ENCODE peak calls at places on chromosomes 6 and 20, in four cellular contexts. D is transverse colon, W is Karpas-422, M is WERI-Rb-1. U is an unnamed sample.

GRCh38 chr6:63527658-63528514 is 44.4 kb upstream of the LOC128125822 start:
- DNase-seq in D (peak; percentile 68), W (no peak), M (no peak), U (no peak)

GRCh38 chr20:17910828-17911294 is 57.7 kb downstream of the SNX5 start:
- DNase-seq in D (no peak), M (no peak), W (no peak), U (no peak)

GRCh38 chr6:110232456-110232855 is 52.2 kb downstream of the CDC40 start:
- DNase-seq in D (no peak), W (no peak), M (no peak), U (no peak)

GRCh38 chr6:93550551-93551276 is 131.4 kb upstream of the EPHA7 start:
- DNase-seq in D (no peak), M (no peak), W (no peak), U (no peak)

GRCh38 chr6:164208371-164208770 is 793.9 kb downstream of the QKI start:
- DNase-seq in M (no peak), D (no peak), W (no peak), U (no peak)

GRCh38 chr6:10347561-10348327 is 67.1 kb downstream of the TFAP2A start:
- DNase-seq in D (no peak), W (no peak), M (no peak), U (no peak)

GRCh38 chr20:32505723-32506473 is 79.2 kb downstream of the NOL4L start:
- DNase-seq in D (no peak), W (no peak), M (no peak), U (no peak)

GRCh38 chr6:132161283-132161682 is 210.1 kb upstream of the CCN2 start:
- DNase-seq in W (peak; percentile 44), D (no peak), M (no peak), U (no peak)

GRCh38 chr6:16959789-16960188 is 142.1 kb upstream of the STMND1 start:
- DNase-seq in M (no peak), D (no peak), W (no peak), U (no peak)

GRCh38 chr20:3218307-3218988 is 9.2 kb downstream of the ITPA start:
- DNase-seq in D (peak; percentile 66), W (peak; percentile 91), M (peak; percentile 77), U (peak; percentile 43)

GRCh38 chr6:154314084-154314483 is 42.5 kb downstream of the IPCEF1 start:
- DNase-seq in M (no peak), D (no peak), W (no peak), U (no peak)

GRCh38 chr6:29447670-29448069 is 8.6 kb downstream of the OR10C1 start:
- DNase-seq in D (no peak), M (no peak), W (no peak), U (no peak)

GRCh38 chr6:45054610-45055009 is 273.5 kb upstream of the RUNX2 start:
- DNase-seq in W (no peak), M (no peak), D (no peak), U (no peak)

GRCh38 chr20:62330576-62331317 is 27.9 kb downstream of the ADRM1 start:
- DNase-seq in W (no peak), D (no peak), M (no peak), U (no peak)

GRCh38 chr6:157050537-157051280 is 272.6 kb downstream of the TMEM242 start:
- DNase-seq in W (no peak), M (no peak), D (no peak), U (no peak)

GRCh38 chr6:90074161-90074560 is 179.9 kb downstream of the GJA10 start:
- DNase-seq in D (no peak), M (no peak), W (no peak), U (no peak)

GRCh38 chr20:48638546-48638945 is 189.3 kb downstream of the PREX1 start:
- DNase-seq in W (no peak), D (no peak), M (no peak), U (no peak)

GRCh38 chr6:46862381-46862780 is 59.4 kb downstream of the ADGRF5 start:
- DNase-seq in W (no peak), M (no peak), D (no peak), U (no peak)

GRCh38 chr20:22465622-22466446 is 118.5 kb downstream of the FOXA2 start:
- DNase-seq in D (no peak), W (no peak), M (no peak), U (no peak)

GRCh38 chr6:49423817-49424216 is 39.2 kb downstream of the MMUT start:
- DNase-seq in W (no peak), D (no peak), M (no peak), U (no peak)

GRCh38 chr6:11011787-11012234 is 32.3 kb downstream of the ELOVL2 start:
- DNase-seq in W (no peak), M (peak; percentile 40), D (no peak), U (no peak)

GRCh38 chr6:25298508-25298834 is 19.3 kb downstream of the CARMIL1 start:
- DNase-seq in W (no peak), M (no peak), D (no peak), U (peak; percentile 61)

GRCh38 chr20:56483970-56484369 is 15.5 kb downstream of the RTF2 start:
- DNase-seq in D (no peak), M (no peak), W (no peak), U (no peak)

GRCh38 chr6:33320315-33321181 is 3.0 kb upstream of the ZBTB22 start:
- DNase-seq in D (peak; percentile 33), M (no peak), W (no peak), U (no peak)

GRCh38 chr6:21664263-21665081 is 70.9 kb downstream of the SOX4 start:
- DNase-seq in W (no peak), D (peak; percentile 20), M (no peak), U (no peak)

GRCh38 chr6:4350571-4351505 is 215.5 kb upstream of the ECI2 start:
- DNase-seq in W (no peak), M (no peak), D (no peak), U (no peak)

GRCh38 chr20:22800161-22800560 is 215.8 kb upstream of the FOXA2 start:
- DNase-seq in M (no peak), W (no peak), D (no peak), U (no peak)

GRCh38 chr6:45951771-45952529 is 63.7 kb downstream of the CLIC5 start:
- DNase-seq in D (peak; percentile 23), M (no peak), W (no peak), U (no peak)

GRCh38 chr6:118893882-118894424 is at the start of gene ASF1A:
- DNase-seq in D (peak; percentile 97), M (peak; percentile 98), W (peak; percentile 98), U (peak; percentile 97)

GRCh38 chr6:118897386-118897785 is 3.4 kb downstream of the ASF1A start:
- DNase-seq in D (no peak), M (no peak), W (no peak), U (no peak)

GRCh38 chr6:118895241-118895561 is 1.2 kb downstream of the ASF1A start:
- DNase-seq in W (no peak), D (no peak), M (no peak), U (no peak)

GRCh38 chr6:118894425-118895240 is 681 bp downstream of the ASF1A start:
- DNase-seq in M (peak; percentile 41), W (peak; percentile 88), D (peak; percentile 64), U (peak; percentile 78)

DNA sequence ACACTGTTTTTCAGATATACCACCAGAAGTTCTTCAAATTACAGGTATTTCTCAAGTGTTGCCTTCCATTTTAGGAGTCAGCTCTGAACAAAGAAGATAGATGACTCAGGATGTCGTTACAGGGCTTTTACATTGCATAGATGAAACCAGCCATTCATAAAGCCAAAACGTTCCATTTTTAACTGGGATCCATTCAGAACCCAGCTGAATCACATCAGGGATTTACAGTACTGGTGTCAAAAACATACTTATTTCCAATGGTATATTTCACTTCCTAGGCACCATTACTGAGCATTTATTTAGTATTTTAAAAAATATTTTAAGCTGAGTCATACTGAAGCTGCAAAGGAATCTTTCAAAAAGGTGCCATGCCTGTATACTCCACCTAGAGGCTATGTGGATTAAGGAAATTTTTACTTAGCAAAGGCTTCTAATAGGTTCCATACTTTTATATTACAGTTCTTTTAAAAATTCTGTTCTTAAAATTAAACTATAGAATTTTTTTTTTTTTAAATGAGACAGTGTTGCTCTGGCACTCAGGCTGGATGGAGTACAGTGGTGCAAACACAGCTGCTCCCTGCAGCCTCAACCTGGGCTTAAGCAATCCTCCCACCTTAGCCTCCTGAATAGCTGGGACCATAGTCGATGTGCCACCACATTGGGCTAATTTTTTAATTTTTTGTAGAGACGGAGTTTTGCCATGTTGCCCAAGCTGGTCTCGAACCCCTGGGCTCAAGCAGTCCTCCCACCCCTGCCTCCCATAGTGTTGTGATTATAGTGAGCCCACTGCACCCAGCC is 2.6 kb downstream of the ASF1A start:
- DNase-seq in W (peak; percentile 82), M (no peak), D (no peak), U (peak; percentile 67)
- H3K4me3 ChIP-seq in W (peak overlapping the region; percentile 92), M (no peak overlapping the region), D (no peak overlapping the region), U (peak overlapping the region; percentile 80)

DNA sequence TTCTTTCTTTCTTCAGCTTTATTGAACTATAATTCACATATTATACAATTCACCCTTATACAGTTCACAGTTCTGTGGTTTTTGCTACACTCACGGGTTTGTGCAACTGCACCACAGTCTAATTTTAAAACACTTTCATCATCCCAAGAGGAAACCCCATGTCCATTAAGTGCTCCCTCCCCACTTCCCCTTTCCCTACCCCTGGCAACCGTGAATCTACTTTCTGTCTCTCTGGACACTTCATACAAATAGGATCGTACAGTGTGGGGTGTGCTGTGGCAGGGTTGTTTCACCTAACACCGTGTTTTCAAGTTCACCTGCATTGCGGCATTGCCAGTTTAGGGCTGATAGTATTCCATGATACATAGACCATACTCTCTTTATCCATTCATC is 118.8 kb downstream of the PHACTR3 start:
- DNase-seq in D (no peak), W (peak; percentile 62), M (no peak), U (no peak)
- H3K4me3 ChIP-seq in D (no peak overlapping the region), W (no peak overlapping the region), M (no peak overlapping the region), U (no peak overlapping the region)

GRCh38 chr6:12956991-12957320 is 240.4 kb downstream of the PHACTR1 start:
- DNase-seq in W (no peak), D (no peak), M (no peak), U (no peak)
- H3K4me3 ChIP-seq in W (peak overlapping the region; percentile 62), D (peak overlapping the region; percentile 57), M (no peak overlapping the region), U (peak overlapping the region; percentile 59)

GRCh38 chr6:151069641-151070040 is 170.1 kb upstream of the AKAP12 start:
- DNase-seq in M (no peak), W (no peak), D (no peak), U (no peak)

GRCh38 chr6:151068761-151069312 is 170.9 kb upstream of the AKAP12 start:
- DNase-seq in D (no peak), W (no peak), M (no peak), U (no peak)

GRCh38 chr6:151071295-151071694 is 168.5 kb upstream of the AKAP12 start:
- DNase-seq in M (no peak), D (no peak), W (no peak), U (no peak)

GRCh38 chr6:151067684-151068596 is 171.8 kb upstream of the AKAP12 start:
- DNase-seq in D (peak; percentile 40), M (no peak), W (no peak), U (no peak)

DNA sequence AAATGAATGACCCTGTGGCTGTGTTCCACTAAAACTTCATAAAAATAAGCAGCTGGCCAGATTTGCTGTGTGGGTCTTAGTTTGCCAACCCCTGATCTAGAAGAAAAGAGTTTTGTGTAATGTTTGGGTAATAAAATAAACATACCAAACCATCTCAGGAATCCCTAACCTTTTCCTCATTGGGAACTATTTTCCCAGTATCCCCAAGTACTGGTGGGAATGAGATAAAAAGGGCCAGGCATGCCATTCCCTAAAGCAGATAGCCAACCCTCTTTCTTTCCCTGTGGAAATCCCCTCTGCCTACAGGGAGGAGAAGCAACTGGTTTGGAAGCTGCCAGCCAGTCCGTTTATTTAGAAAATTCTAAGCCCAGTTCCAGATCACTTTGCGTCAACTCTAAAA is 169.1 kb upstream of the AKAP12 start:
- DNase-seq in D (no peak), M (no peak), W (no peak), U (no peak)
- H3K4me3 ChIP-seq in D (peak overlapping the region; percentile 10), M (no peak overlapping the region), W (no peak overlapping the region), U (no peak overlapping the region)

GRCh38 chr6:38566295-38566694 is 73.4 kb downstream of the BTBD9 start:
- DNase-seq in W (no peak), D (no peak), M (no peak), U (no peak)
- H3K4me3 ChIP-seq in W (no peak overlapping the region), D (no peak overlapping the region), M (no peak overlapping the region), U (no peak overlapping the region)

U was measured in OCI-LY7.